ENCODE peak calls at places on chromosome 12, in seven cellular contexts. Q is GM12878, C is GM12892, T is K562, S is SK-N-SH, H is HepG2, F is H1. U is an unnamed sample.

GRCh38 chr12:9405861-9406563 is 197.8 kb upstream of the PZP start:
- DNase-seq in Q (no peak), C (no peak), T (no peak), S (peak), H (no peak), F (no peak), U (no peak)

GRCh38 chr12:120144215-120144614 is 27.7 kb upstream of the RAB35 start:
- DNase-seq in Q (no peak), C (no peak), T (no peak), S (no peak), H (no peak), F (no peak), U (no peak)

GRCh38 chr12:82555699-82556098 is 131.0 kb upstream of the TMTC2 start:
- DNase-seq in Q (no peak), C (no peak), T (no peak), S (peak), H (no peak), F (no peak), U (no peak)

GRCh38 chr12:79826267-79827128 is 108.4 kb downstream of the PPP1R12A start:
- DNase-seq in Q (no peak), C (no peak), T (no peak), S (no peak), H (peak), F (no peak), U (no peak)

GRCh38 chr12:124759841-124760508 is 103.7 kb downstream of the SCARB1 start:
- DNase-seq in Q (no peak), C (no peak), T (no peak), S (no peak), H (no peak), F (no peak), U (no peak)

GRCh38 chr12:89166525-89166934 is 185.8 kb downstream of the DUSP6 start:
- DNase-seq in Q (peak), C (no peak), T (peak), S (no peak), H (no peak), F (no peak), U (peak)

GRCh38 chr12:104340917-104341611 is 37.5 kb downstream of the EID3 start:
- DNase-seq in Q (no peak), C (no peak), T (no peak), S (no peak), H (no peak), F (no peak), U (no peak)

GRCh38 chr12:29148065-29148957 is 767 bp upstream of the FAR2 start:
- DNase-seq in Q (no peak), C (peak), T (peak), S (peak), H (no peak), F (no peak), U (peak)

GRCh38 chr12:106066051-106066705 is 72.6 kb downstream of the NUAK1 start:
- DNase-seq in Q (no peak), C (no peak), T (no peak), S (no peak), H (no peak), F (no peak), U (no peak)

GRCh38 chr12:122226366-122227222 is 742 bp upstream of the DIABLO start:
- DNase-seq in Q (no peak), C (no peak), T (no peak), S (no peak), H (no peak), F (no peak), U (no peak)

GRCh38 chr12:8609061-8609570 is 3.5 kb downstream of the AICDA start:
- DNase-seq in Q (no peak), C (no peak), T (peak), S (peak), H (peak), F (no peak), U (no peak)

GRCh38 chr12:89098390-89099102 is 253.8 kb downstream of the DUSP6 start:
- DNase-seq in Q (no peak), C (no peak), T (no peak), S (peak), H (no peak), F (peak), U (no peak)

DNA sequence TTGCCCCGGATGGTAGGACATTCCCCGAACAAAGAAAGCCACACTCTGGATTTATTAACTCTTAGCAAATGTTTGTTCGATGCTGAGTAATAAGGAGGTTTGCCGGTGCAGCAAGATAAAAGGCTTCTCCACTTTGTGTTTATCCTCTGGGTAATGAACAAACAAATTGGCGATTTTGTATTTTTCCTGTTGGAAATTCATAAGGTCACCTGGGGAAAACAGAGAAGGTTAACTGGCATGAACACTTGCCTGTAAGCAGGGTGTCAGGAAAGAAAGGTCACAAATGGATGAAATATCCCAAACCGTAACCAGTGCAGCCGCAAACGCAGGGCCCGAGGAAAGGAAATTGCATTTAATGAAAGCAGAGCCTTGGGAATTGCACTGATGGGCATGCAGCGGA is 132.8 kb downstream of the RMST start:
- DNase-seq in Q (no peak), C (no peak), T (no peak), S (no peak), H (peak), F (no peak), U (no peak)
- TF ChIP-seq POLR2AphosphoS5 in Q (no peak), C (no peak), T (no peak), S (no peak), H (no peak), F (no peak), U (no peak)

DNA sequence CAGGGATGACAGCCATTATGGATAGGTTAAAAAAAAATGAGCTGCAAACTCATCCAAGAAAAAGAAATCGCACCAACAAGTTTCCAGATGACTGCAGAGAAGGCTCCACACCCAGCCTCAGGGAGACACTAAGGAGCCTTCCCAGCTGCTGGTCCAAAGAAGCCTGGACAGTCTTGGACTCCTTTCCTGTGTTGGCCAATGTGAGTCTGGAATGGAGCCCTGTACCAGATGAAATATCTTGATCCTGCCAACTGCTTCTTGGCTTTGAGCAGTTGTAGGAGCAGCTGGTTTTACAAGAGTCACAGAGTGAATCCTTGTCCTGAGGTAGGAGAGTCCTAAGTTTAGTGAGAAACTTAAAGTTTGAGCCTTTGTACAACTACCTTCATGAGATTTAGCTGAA is 44.4 kb downstream of the SLC38A1 start:
- DNase-seq in Q (no peak), C (no peak), T (no peak), S (no peak), H (no peak), F (no peak), U (no peak)
- TF ChIP-seq TAF1 in Q (no peak), C (no peak), T (no peak), S (no peak), H (no peak), F (no peak), U (no peak)

GRCh38 chr12:132222096-132222807 is 78.0 kb downstream of the NOC4L start:
- DNase-seq in Q (peak), C (no peak), T (no peak), S (no peak), H (peak), F (no peak), U (no peak)
- TF ChIP-seq POLR2AphosphoS5 in Q (no peak), C (no peak), T (no peak), S (no peak), H (no peak), F (no peak), U (no peak)

GRCh38 chr12:107088912-107089311 is 4.4 kb downstream of the CRY1 start:
- DNase-seq in Q (no peak), C (no peak), T (no peak), S (no peak), H (no peak), F (no peak), U (no peak)

GRCh38 chr12:107091989-107092641 is 1.2 kb downstream of the CRY1 start:
- DNase-seq in Q (peak), C (no peak), T (peak), S (peak), H (peak), F (no peak), U (no peak)

GRCh38 chr12:107092669-107093546 is 441 bp downstream of the CRY1 start:
- DNase-seq in Q (no peak), C (no peak), T (peak), S (peak), H (peak), F (no peak), U (no peak)

GRCh38 chr12:107093547-107094448 is at the start of gene CRY1:
- DNase-seq in Q (peak), C (peak), T (peak), S (peak), H (peak), F (peak), U (peak)

GRCh38 chr12:107091381-107091780 is 2.0 kb downstream of the CRY1 start:
- DNase-seq in Q (no peak), C (no peak), T (no peak), S (no peak), H (no peak), F (no peak), U (no peak)
- TF ChIP-seq TAF1 in Q (no peak), C (no peak), T (no peak), S (no peak), H (no peak), F (no peak), U (no peak)

DNA sequence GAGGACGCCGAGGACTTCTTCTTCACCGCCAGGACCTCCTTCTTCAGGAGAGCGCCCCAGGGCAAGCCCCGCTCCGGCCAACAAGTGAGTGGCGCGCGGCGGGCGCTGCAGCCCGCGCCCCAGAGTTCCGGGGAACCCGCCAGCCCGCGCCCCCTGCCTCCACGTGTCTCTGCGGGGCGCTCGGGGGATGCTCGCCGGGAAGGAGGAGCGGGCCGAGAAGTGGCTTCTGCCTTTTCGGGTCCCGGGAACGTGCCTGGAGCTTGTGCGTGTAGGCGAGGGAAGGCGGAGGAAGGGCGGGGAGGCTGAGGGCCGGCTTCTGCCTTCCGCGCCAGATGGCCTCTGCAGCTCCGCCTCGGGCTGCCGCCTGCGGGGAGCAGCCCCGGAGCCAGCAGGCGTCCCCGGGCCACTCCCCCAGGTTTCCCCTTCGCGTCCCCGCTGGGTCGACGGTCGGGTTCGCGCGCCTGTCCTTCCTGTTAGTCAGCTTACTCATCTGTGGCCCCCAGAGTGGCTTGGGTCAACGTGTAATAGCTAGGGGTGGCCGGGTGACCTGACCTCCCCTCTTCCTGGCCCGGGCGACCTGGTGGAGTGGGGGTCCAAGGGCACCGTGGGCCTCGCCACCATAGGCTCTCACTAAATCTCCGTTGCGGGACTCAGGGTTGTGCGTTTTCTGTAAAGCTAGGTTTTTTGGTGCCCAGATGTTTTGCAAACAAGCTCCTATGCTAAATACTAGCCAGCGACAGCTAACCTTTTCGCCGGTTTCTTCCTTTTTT is 550 bp downstream of the RASSF3 start:
- DNase-seq in Q (no peak), C (peak), T (peak), S (peak), H (peak), F (no peak), U (peak)
- TF ChIP-seq POLR2AphosphoS5 in Q (peak), C (peak), T (no peak), S (no peak), H (no peak), F (peak), U (no peak)

U was measured in GM12891.